ENCODE peak calls at places on chromosomes 16 and 17, in ten cellular contexts. One of them, this sample, is unnamed.
A peak's percentile ranks its signal among the peaks of the same experiment; 100 is the strongest.

GRCh38 chr17:76224321-76224852 is 15.9 kb downstream of the RNF157 start:
- DNase-seq in right atrium auricular region: no peak
- DNase-seq in esophagus squamous epithelium: no peak
- DNase-seq in ascending aorta: no peak
- DNase-seq in transverse colon: no peak
- DNase-seq in MM.1S: no peak
- DNase-seq in colonic mucosa: no peak
- DNase-seq in adrenal gland: no peak
- DNase-seq in IMR-90: no peak
- DNase-seq in stomach: no peak
- DNase-seq in this sample: no peak

GRCh38 chr17:28385037-28385797 is 13.7 kb downstream of the SARM1 start:
- DNase-seq in IMR-90: no peak
- DNase-seq in stomach: peak; percentile 64
- DNase-seq in right atrium auricular region: no peak
- DNase-seq in esophagus squamous epithelium: no peak
- DNase-seq in adrenal gland: peak; percentile 17
- DNase-seq in MM.1S: no peak
- DNase-seq in colonic mucosa: peak; percentile 55
- DNase-seq in ascending aorta: peak; percentile 1
- DNase-seq in transverse colon: peak; percentile 42
- DNase-seq in this sample: no peak

GRCh38 chr17:58215685-58216084 is 3.4 kb downstream of the MKS1 start:
- DNase-seq in stomach: no peak
- DNase-seq in esophagus squamous epithelium: no peak
- DNase-seq in IMR-90: no peak
- DNase-seq in adrenal gland: no peak
- DNase-seq in ascending aorta: no peak
- DNase-seq in MM.1S: no peak
- DNase-seq in right atrium auricular region: no peak
- DNase-seq in transverse colon: no peak
- DNase-seq in colonic mucosa: no peak
- DNase-seq in this sample: no peak

GRCh38 chr16:16004314-16004749 is 54.9 kb downstream of the ABCC1 start:
- DNase-seq in esophagus squamous epithelium: no peak
- DNase-seq in stomach: no peak
- DNase-seq in adrenal gland: no peak
- DNase-seq in transverse colon: no peak
- DNase-seq in right atrium auricular region: no peak
- DNase-seq in MM.1S: no peak
- DNase-seq in ascending aorta: no peak
- DNase-seq in colonic mucosa: no peak
- DNase-seq in IMR-90: peak; percentile 95
- DNase-seq in this sample: no peak

GRCh38 chr17:8681175-8681949 is 50.8 kb upstream of the MYH10 start:
- DNase-seq in IMR-90: peak; percentile 65
- DNase-seq in esophagus squamous epithelium: no peak
- DNase-seq in right atrium auricular region: no peak
- DNase-seq in ascending aorta: no peak
- DNase-seq in adrenal gland: no peak
- DNase-seq in MM.1S: no peak
- DNase-seq in stomach: no peak
- DNase-seq in transverse colon: no peak
- DNase-seq in colonic mucosa: no peak
- DNase-seq in this sample: no peak

GRCh38 chr17:5509482-5509881 is 23.1 kb downstream of the MIS12 start:
- DNase-seq in colonic mucosa: no peak
- DNase-seq in ascending aorta: no peak
- DNase-seq in transverse colon: no peak
- DNase-seq in adrenal gland: no peak
- DNase-seq in esophagus squamous epithelium: no peak
- DNase-seq in IMR-90: peak; percentile 92
- DNase-seq in right atrium auricular region: no peak
- DNase-seq in MM.1S: no peak
- DNase-seq in stomach: no peak
- DNase-seq in this sample: no peak

GRCh38 chr17:5097101-5097834 is 14.4 kb downstream of the ZNF232 start:
- DNase-seq in transverse colon: peak; percentile 50
- DNase-seq in adrenal gland: peak; percentile 33
- DNase-seq in MM.1S: no peak
- DNase-seq in stomach: peak; percentile 30
- DNase-seq in right atrium auricular region: peak; percentile 61
- DNase-seq in IMR-90: no peak
- DNase-seq in colonic mucosa: peak; percentile 39
- DNase-seq in esophagus squamous epithelium: no peak
- DNase-seq in ascending aorta: no peak
- DNase-seq in this sample: no peak

GRCh38 chr17:29592850-29593545 is at the start of gene ANKRD13B:
- DNase-seq in IMR-90: no peak
- DNase-seq in transverse colon: peak; percentile 55
- DNase-seq in esophagus squamous epithelium: no peak
- DNase-seq in stomach: no peak
- DNase-seq in right atrium auricular region: no peak
- DNase-seq in colonic mucosa: peak; percentile 66
- DNase-seq in adrenal gland: peak; percentile 48
- DNase-seq in ascending aorta: no peak
- DNase-seq in MM.1S: no peak
- DNase-seq in this sample: no peak

GRCh38 chr17:77354420-77354720 is 213.6 kb downstream of the SEC14L1 start:
- DNase-seq in colonic mucosa: no peak
- DNase-seq in IMR-90: no peak
- DNase-seq in MM.1S: no peak
- DNase-seq in right atrium auricular region: no peak
- DNase-seq in esophagus squamous epithelium: no peak
- DNase-seq in stomach: no peak
- DNase-seq in transverse colon: no peak
- DNase-seq in ascending aorta: no peak
- DNase-seq in adrenal gland: peak; percentile 42
- DNase-seq in this sample: no peak

GRCh38 chr16:28131743-28132393 is 68.4 kb upstream of the GSG1L start:
- DNase-seq in ascending aorta: no peak
- DNase-seq in MM.1S: no peak
- DNase-seq in adrenal gland: no peak
- DNase-seq in esophagus squamous epithelium: no peak
- DNase-seq in stomach: no peak
- DNase-seq in IMR-90: no peak
- DNase-seq in colonic mucosa: no peak
- DNase-seq in transverse colon: no peak
- DNase-seq in right atrium auricular region: no peak
- DNase-seq in this sample: no peak

GRCh38 chr16:14511798-14512131 is 118.3 kb downstream of the PARN start:
- DNase-seq in transverse colon: no peak
- DNase-seq in MM.1S: no peak
- DNase-seq in esophagus squamous epithelium: no peak
- DNase-seq in ascending aorta: no peak
- DNase-seq in IMR-90: peak; percentile 27
- DNase-seq in stomach: no peak
- DNase-seq in right atrium auricular region: no peak
- DNase-seq in adrenal gland: no peak
- DNase-seq in colonic mucosa: no peak
- DNase-seq in this sample: no peak

GRCh38 chr17:2723505-2723996 is 12.0 kb upstream of the CLUH start:
- DNase-seq in colonic mucosa: peak; percentile 67
- DNase-seq in transverse colon: peak; percentile 64
- DNase-seq in ascending aorta: no peak
- DNase-seq in stomach: no peak
- DNase-seq in MM.1S: no peak
- DNase-seq in IMR-90: no peak
- DNase-seq in adrenal gland: no peak
- DNase-seq in right atrium auricular region: no peak
- DNase-seq in esophagus squamous epithelium: no peak
- DNase-seq in this sample: no peak

GRCh38 chr16:426115-426905 is 861 bp downstream of the RAB11FIP3 start:
- DNase-seq in MM.1S: peak; percentile 10
- DNase-seq in colonic mucosa: peak; percentile 38
- DNase-seq in esophagus squamous epithelium: no peak
- DNase-seq in ascending aorta: no peak
- DNase-seq in adrenal gland: peak; percentile 32
- DNase-seq in IMR-90: no peak
- DNase-seq in right atrium auricular region: no peak
- DNase-seq in stomach: no peak
- DNase-seq in transverse colon: peak; percentile 25
- DNase-seq in this sample: no peak

GRCh38 chr17:79603771-79604170 is 7.1 kb downstream of the RBFOX3 start:
- DNase-seq in MM.1S: no peak
- DNase-seq in esophagus squamous epithelium: no peak
- DNase-seq in right atrium auricular region: no peak
- DNase-seq in adrenal gland: no peak
- DNase-seq in colonic mucosa: no peak
- DNase-seq in ascending aorta: no peak
- DNase-seq in IMR-90: no peak
- DNase-seq in stomach: no peak
- DNase-seq in transverse colon: no peak
- DNase-seq in this sample: no peak

GRCh38 chr17:77496401-77496801 is 355.6 kb downstream of the SEC14L1 start:
- DNase-seq in esophagus squamous epithelium: no peak
- DNase-seq in ascending aorta: no peak
- DNase-seq in transverse colon: peak; percentile 5
- DNase-seq in right atrium auricular region: no peak
- DNase-seq in adrenal gland: peak; percentile 22
- DNase-seq in MM.1S: no peak
- DNase-seq in IMR-90: no peak
- DNase-seq in stomach: no peak
- DNase-seq in colonic mucosa: no peak
- DNase-seq in this sample: no peak

GRCh38 chr16:69078073-69078472 is 27.4 kb upstream of the HAS3 start:
- DNase-seq in transverse colon: no peak
- DNase-seq in esophagus squamous epithelium: no peak
- DNase-seq in ascending aorta: no peak
- DNase-seq in right atrium auricular region: no peak
- DNase-seq in adrenal gland: no peak
- DNase-seq in colonic mucosa: no peak
- DNase-seq in stomach: no peak
- DNase-seq in MM.1S: no peak
- DNase-seq in IMR-90: no peak
- DNase-seq in this sample: no peak

GRCh38 chr16:81823734-81824133 is 44.6 kb downstream of the PLCG2 start:
- DNase-seq in colonic mucosa: no peak
- DNase-seq in adrenal gland: no peak
- DNase-seq in stomach: no peak
- DNase-seq in transverse colon: no peak
- DNase-seq in IMR-90: no peak
- DNase-seq in right atrium auricular region: no peak
- DNase-seq in ascending aorta: no peak
- DNase-seq in esophagus squamous epithelium: no peak
- DNase-seq in MM.1S: no peak
- DNase-seq in this sample: no peak
- H3K4me1 ChIP-seq in colonic mucosa: no peaks in the 10 kb centered on the region
- H3K4me1 ChIP-seq in adrenal gland: no peaks in the 10 kb centered on the region
- H3K4me1 ChIP-seq in stomach: no peaks in the 10 kb centered on the region
- H3K4me1 ChIP-seq in transverse colon: no peaks in the 10 kb centered on the region
- H3K4me1 ChIP-seq in IMR-90: no peaks in the 10 kb centered on the region
- H3K4me1 ChIP-seq in right atrium auricular region: no peaks in the 10 kb centered on the region
- H3K4me1 ChIP-seq in ascending aorta: no peaks in the 10 kb centered on the region
- H3K4me1 ChIP-seq in esophagus squamous epithelium: no peaks in the 10 kb centered on the region
- H3K4me1 ChIP-seq in MM.1S: peaks cover 24% of the 10 kb centered on the region
- H3K4me1 ChIP-seq in this sample: no peaks in the 10 kb centered on the region

DNA sequence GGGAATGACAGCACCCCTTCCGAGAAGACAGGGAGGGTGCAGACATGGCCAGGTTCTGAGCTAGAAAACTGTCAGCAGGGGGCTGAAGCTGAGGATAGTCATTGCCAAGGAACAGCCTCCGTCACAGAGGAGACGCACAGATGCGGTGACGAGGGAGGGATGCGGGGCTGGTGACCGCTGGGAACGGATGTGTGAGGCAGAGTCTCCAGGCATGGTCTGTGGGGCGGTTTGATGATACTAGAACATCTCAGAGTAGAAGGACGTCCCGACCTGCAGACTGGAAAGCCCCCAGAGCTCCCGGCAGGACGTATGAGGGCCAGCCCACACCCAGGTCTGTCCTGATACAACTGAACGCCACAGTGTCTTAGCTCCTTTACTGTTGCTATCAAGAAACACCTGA is 1.8 kb upstream of the CSNK1D start:
- DNase-seq in right atrium auricular region: no peak
- DNase-seq in adrenal gland: no peak
- DNase-seq in stomach: no peak
- DNase-seq in esophagus squamous epithelium: no peak
- DNase-seq in ascending aorta: no peak
- DNase-seq in IMR-90: no peak
- DNase-seq in colonic mucosa: no peak
- DNase-seq in MM.1S: no peak
- DNase-seq in transverse colon: no peak
- DNase-seq in this sample: no peak
- H3K4me1 ChIP-seq in right atrium auricular region: no peaks in the 10 kb centered on the region
- H3K4me1 ChIP-seq in adrenal gland: peaks cover 21% of the 10 kb centered on the region
- H3K4me1 ChIP-seq in stomach: peaks cover 33% of the 10 kb centered on the region
- H3K4me1 ChIP-seq in esophagus squamous epithelium: peaks cover 21% of the 10 kb centered on the region
- H3K4me1 ChIP-seq in ascending aorta: peaks cover 23% of the 10 kb centered on the region
- H3K4me1 ChIP-seq in IMR-90: peaks cover 13% of the 10 kb centered on the region
- H3K4me1 ChIP-seq in colonic mucosa: peaks cover 14% of the 10 kb centered on the region
- H3K4me1 ChIP-seq in MM.1S: peaks cover 13% of the 10 kb centered on the region
- H3K4me1 ChIP-seq in transverse colon: peaks cover 35% of the 10 kb centered on the region
- H3K4me1 ChIP-seq in this sample: peaks cover 33% of the 10 kb centered on the region

GRCh38 chr17:64502809-64503208 is 3.3 kb downstream of the DDX5 start:
- DNase-seq in transverse colon: no peak
- DNase-seq in colonic mucosa: no peak
- DNase-seq in ascending aorta: no peak
- DNase-seq in MM.1S: no peak
- DNase-seq in right atrium auricular region: no peak
- DNase-seq in adrenal gland: no peak
- DNase-seq in IMR-90: peak; percentile 68
- DNase-seq in esophagus squamous epithelium: no peak
- DNase-seq in stomach: no peak
- DNase-seq in this sample: no peak
- H3K4me1 ChIP-seq in transverse colon: peaks cover 70% of the 10 kb centered on the region
- H3K4me1 ChIP-seq in colonic mucosa: peaks cover 8% of the 10 kb centered on the region
- H3K4me1 ChIP-seq in ascending aorta: peaks cover 36% of the 10 kb centered on the region
- H3K4me1 ChIP-seq in MM.1S: peaks cover 47% of the 10 kb centered on the region
- H3K4me1 ChIP-seq in right atrium auricular region: no peaks in the 10 kb centered on the region
- H3K4me1 ChIP-seq in adrenal gland: peaks cover 40% of the 10 kb centered on the region
- H3K4me1 ChIP-seq in IMR-90: peaks cover 2% of the 10 kb centered on the region
- H3K4me1 ChIP-seq in esophagus squamous epithelium: peaks cover 21% of the 10 kb centered on the region
- H3K4me1 ChIP-seq in stomach: peaks cover 48% of the 10 kb centered on the region
- H3K4me1 ChIP-seq in this sample: peaks cover 58% of the 10 kb centered on the region

GRCh38 chr16:12961621-12962020 is 60.2 kb downstream of the SHISA9 start:
- DNase-seq in adrenal gland: no peak
- DNase-seq in ascending aorta: no peak
- DNase-seq in MM.1S: no peak
- DNase-seq in colonic mucosa: no peak
- DNase-seq in right atrium auricular region: no peak
- DNase-seq in esophagus squamous epithelium: no peak
- DNase-seq in transverse colon: no peak
- DNase-seq in stomach: no peak
- DNase-seq in IMR-90: no peak
- DNase-seq in this sample: no peak

GRCh38 chr16:12959072-12959471 is 57.7 kb downstream of the SHISA9 start:
- DNase-seq in stomach: no peak
- DNase-seq in esophagus squamous epithelium: no peak
- DNase-seq in ascending aorta: no peak
- DNase-seq in right atrium auricular region: no peak
- DNase-seq in transverse colon: no peak
- DNase-seq in adrenal gland: no peak
- DNase-seq in MM.1S: no peak
- DNase-seq in IMR-90: no peak
- DNase-seq in colonic mucosa: no peak
- DNase-seq in this sample: no peak

DNA sequence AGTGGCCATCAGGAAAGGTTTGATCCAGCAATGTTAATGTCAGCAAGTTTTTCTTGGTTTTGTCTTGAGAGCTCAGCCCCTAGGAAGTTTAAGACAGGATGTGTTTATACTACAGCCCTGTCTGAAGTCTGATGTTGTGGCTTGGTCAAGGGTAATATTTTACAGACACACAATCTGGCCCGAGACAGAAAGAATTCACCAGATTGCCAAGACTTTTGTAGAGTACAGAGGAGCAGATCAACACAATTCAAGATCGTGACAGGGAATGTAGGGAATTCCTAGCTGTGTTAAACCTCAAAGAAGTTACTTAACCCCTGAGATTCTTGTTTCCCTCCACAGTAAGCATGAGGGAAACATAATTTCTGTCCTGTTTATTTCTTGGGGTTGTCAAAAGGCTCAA is 63.1 kb downstream of the SHISA9 start:
- DNase-seq in IMR-90: no peak
- DNase-seq in transverse colon: no peak
- DNase-seq in stomach: no peak
- DNase-seq in esophagus squamous epithelium: no peak
- DNase-seq in colonic mucosa: no peak
- DNase-seq in right atrium auricular region: no peak
- DNase-seq in adrenal gland: no peak
- DNase-seq in MM.1S: no peak
- DNase-seq in ascending aorta: no peak
- DNase-seq in this sample: no peak
- H3K4me1 ChIP-seq in IMR-90: no peaks in the 10 kb centered on the region
- H3K4me1 ChIP-seq in transverse colon: no peaks in the 10 kb centered on the region
- H3K4me1 ChIP-seq in stomach: no peaks in the 10 kb centered on the region
- H3K4me1 ChIP-seq in esophagus squamous epithelium: no peaks in the 10 kb centered on the region
- H3K4me1 ChIP-seq in colonic mucosa: no peaks in the 10 kb centered on the region
- H3K4me1 ChIP-seq in right atrium auricular region: no peaks in the 10 kb centered on the region
- H3K4me1 ChIP-seq in adrenal gland: no peaks in the 10 kb centered on the region
- H3K4me1 ChIP-seq in MM.1S: no peaks in the 10 kb centered on the region
- H3K4me1 ChIP-seq in ascending aorta: peaks cover 5% of the 10 kb centered on the region
- H3K4me1 ChIP-seq in this sample: no peaks in the 10 kb centered on the region

This sample was measured in thoracic aorta.